ENCODE peak calls at places on chromosome 16, in nine cellular contexts. G is NCI-H446; T is AG08396; S is stimulated activated CD4-positive, alpha-beta T cell treated with anti-CD3 and anti-CD28 coated beads, TNF-alpha, amount 100 ng/mL, for 4 hours; J is osteocyte; C is T-helper 2 cell; D is NCI-H524; X is stimulated activated effector memory CD8-positive, alpha-beta T cell treated with anti-CD3 and anti-CD28 coated beads, Interleukin-12 subunit alpha, Interleukin-12 subunit beta, amount 100 ng/mL, for 72 hours; R is heart right ventricle. B is an unnamed sample.

GRCh38 chr16:57984443-57985203 is 13.7 kb upstream of the CNGB1 start:
- DNase-seq in T (peak), R (peak), X (peak), G (no peak), D (peak), S (peak), J (peak), C (peak), B (peak)

GRCh38 chr16:64964126-64964540 is 157.7 kb downstream of the CDH11 start:
- DNase-seq in G (no peak), R (no peak), S (no peak), C (no peak), J (no peak), X (no peak), T (no peak), D (no peak), B (no peak)

GRCh38 chr16:19203374-19203966 is 35.4 kb downstream of the SYT17 start:
- DNase-seq in X (no peak), G (no peak), S (no peak), J (no peak), T (no peak), R (no peak), D (no peak), C (no peak), B (no peak)

GRCh38 chr16:48446534-48446920 is 61.3 kb upstream of the SIAH1 start:
- DNase-seq in G (no peak), S (no peak), D (no peak), C (no peak), J (peak), X (no peak), R (no peak), T (no peak), B (no peak)

GRCh38 chr16:27470567-27471431 is 68.8 kb downstream of the IL21R start:
- DNase-seq in J (no peak), S (no peak), T (peak), D (no peak), R (no peak), C (no peak), G (no peak), X (no peak), B (no peak)

GRCh38 chr16:71722801-71723536 is 1.5 kb downstream of the PHLPP2 start:
- DNase-seq in T (peak), X (peak), D (peak), R (peak), G (no peak), J (peak), C (peak), S (peak), B (peak)

GRCh38 chr16:87062569-87063442 is 254.4 kb downstream of the C16orf95 start:
- DNase-seq in S (peak), R (peak), T (peak), G (peak), D (peak), J (peak), X (peak), C (peak), B (no peak)

GRCh38 chr16:88560722-88561484 is 9.3 kb upstream of the ZC3H18 start:
- DNase-seq in T (no peak), G (no peak), C (no peak), J (no peak), D (no peak), R (no peak), S (no peak), X (no peak), B (no peak)

GRCh38 chr16:17106243-17106791 is 364.4 kb downstream of the XYLT1 start:
- DNase-seq in C (no peak), T (no peak), D (no peak), J (no peak), R (no peak), X (no peak), G (no peak), S (no peak), B (no peak)

GRCh38 chr16:20918486-20919239 is 18.1 kb downstream of the LYRM1 start:
- DNase-seq in S (no peak), D (no peak), T (peak), C (no peak), J (no peak), R (peak), X (no peak), G (no peak), B (no peak)

GRCh38 chr16:76756423-76756822 is 434.6 kb upstream of the MON1B start:
- DNase-seq in G (no peak), X (no peak), R (no peak), D (no peak), J (no peak), C (no peak), T (no peak), S (no peak), B (no peak)

GRCh38 chr16:7566360-7566759 is 233.7 kb downstream of the RBFOX1 start:
- DNase-seq in D (no peak), G (no peak), T (no peak), S (no peak), C (no peak), J (no peak), X (no peak), R (no peak), B (no peak)

GRCh38 chr16:4301177-4301576 is 14.7 kb upstream of the GLIS2 start:
- DNase-seq in T (no peak), G (no peak), R (no peak), X (no peak), C (no peak), J (no peak), D (no peak), S (no peak), B (no peak)

GRCh38 chr16:53506254-53506653 is 3.2 kb upstream of the AKTIP start:
- DNase-seq in R (no peak), C (no peak), D (no peak), S (no peak), X (no peak), J (no peak), G (no peak), T (no peak), B (no peak)

GRCh38 chr16:89720520-89720858 is 209 bp downstream of the VPS9D1 start:
- DNase-seq in T (no peak), D (no peak), S (no peak), J (no peak), R (peak), X (no peak), G (no peak), C (no peak), B (no peak)

GRCh38 chr16:87342978-87343752 is 26.0 kb upstream of the C16orf95 start:
- DNase-seq in G (no peak), C (no peak), J (no peak), D (no peak), R (peak), S (no peak), X (no peak), T (no peak), B (no peak)

GRCh38 chr16:31215287-31216115 is 1.4 kb downstream of the PYDC1 start:
- DNase-seq in G (no peak), D (peak), J (no peak), T (peak), S (no peak), X (no peak), R (peak), C (no peak), B (peak)

GRCh38 chr16:73018796-73019455 is 29.0 kb downstream of the ZFHX3 start:
- DNase-seq in J (no peak), D (no peak), C (no peak), S (no peak), T (no peak), R (no peak), G (no peak), X (no peak), B (no peak)

GRCh38 chr16:54194008-54194731 is 92.4 kb downstream of the IRX3 start:
- DNase-seq in T (no peak), C (no peak), J (no peak), S (no peak), D (peak), R (peak), X (no peak), G (no peak), B (no peak)

GRCh38 chr16:52617591-52617990 is 70.6 kb upstream of the TOX3 start:
- DNase-seq in J (no peak), T (no peak), G (no peak), R (no peak), C (no peak), X (no peak), S (no peak), D (no peak), B (no peak)

GRCh38 chr16:66207139-66207863 is 159.2 kb upstream of the CDH5 start:
- DNase-seq in R (no peak), J (peak), X (no peak), D (no peak), S (no peak), G (no peak), C (no peak), T (no peak), B (no peak)

B was measured in activated B cell treated with CpG ODN at 0.5 μM for 24 hours.